ENCODE peak calls at places on chromosomes 12 and 14, in ten cellular contexts. Y is suprapubic skin, D is GM23338, H is SK-N-SH, S is transverse colon, O is Panc1, T is H1, G is K562, A is stomach, N is GM12878. Z is an unnamed sample.

GRCh38 chr12:29149691-29150382 is 759 bp downstream of the FAR2 start:
- DNase-seq in Y (no peak), D (peak), H (no peak), S (peak), O (no peak), T (no peak), G (no peak), A (no peak), N (no peak), Z (no peak)

GRCh38 chr12:122571821-122572220 is 44.8 kb downstream of the KNTC1 start:
- DNase-seq in Y (no peak), D (no peak), H (no peak), S (no peak), O (no peak), T (no peak), G (no peak), A (no peak), N (no peak), Z (no peak)

GRCh38 chr12:8662592-8662991 is at the start of gene MFAP5:
- DNase-seq in Y (no peak), D (peak), H (no peak), S (no peak), O (no peak), T (no peak), G (no peak), A (no peak), N (no peak), Z (no peak)

GRCh38 chr12:121767525-121768016 is 25.9 kb downstream of the RHOF start:
- DNase-seq in Y (no peak), D (no peak), H (peak), S (no peak), O (no peak), T (no peak), G (no peak), A (no peak), N (no peak), Z (no peak)

GRCh38 chr14:81406863-81407262 is 6.7 kb upstream of the STON2 start:
- DNase-seq in Y (peak), D (no peak), H (no peak), S (no peak), O (no peak), T (no peak), G (no peak), A (no peak), N (no peak), Z (no peak)

GRCh38 chr12:86666311-86666710 is 410.1 kb upstream of the MGAT4C start:
- DNase-seq in Y (no peak), D (no peak), H (no peak), S (no peak), O (no peak), T (no peak), G (no peak), A (no peak), N (no peak), Z (no peak)

GRCh38 chr12:16604853-16605252 is 1.1 kb downstream of the LMO3 start:
- DNase-seq in Y (no peak), D (peak), H (peak), S (no peak), O (no peak), T (no peak), G (no peak), A (no peak), N (no peak), Z (no peak)

GRCh38 chr12:72228424-72228823 is 43.7 kb upstream of the TRHDE start:
- DNase-seq in Y (no peak), D (no peak), H (no peak), S (no peak), O (no peak), T (no peak), G (no peak), A (no peak), N (no peak), Z (peak)

GRCh38 chr14:87264796-87265195 is 728.2 kb downstream of the GALC start:
- DNase-seq in Y (no peak), D (no peak), H (no peak), S (no peak), O (no peak), T (no peak), G (no peak), A (no peak), N (no peak), Z (no peak)

GRCh38 chr12:64461634-64462414 is 9.9 kb downstream of the TBK1 start:
- DNase-seq in Y (no peak), D (no peak), H (no peak), S (no peak), O (no peak), T (no peak), G (no peak), A (no peak), N (no peak), Z (no peak)

GRCh38 chr14:22982013-22982476 is 306 bp downstream of the AJUBA start:
- DNase-seq in Y (no peak), D (peak), H (no peak), S (no peak), O (no peak), T (no peak), G (no peak), A (no peak), N (no peak), Z (no peak)

GRCh38 chr12:15534322-15534721 is 212.0 kb downstream of the PTPRO start:
- DNase-seq in Y (no peak), D (no peak), H (no peak), S (no peak), O (no peak), T (no peak), G (no peak), A (no peak), N (peak), Z (no peak)

GRCh38 chr12:30822385-30823139 is 67.8 kb upstream of the CAPRIN2 start:
- DNase-seq in Y (peak), D (peak), H (peak), S (peak), O (no peak), T (no peak), G (no peak), A (peak), N (no peak), Z (no peak)

GRCh38 chr12:132824053-132824452 is 4.6 kb downstream of the GOLGA3 start:
- DNase-seq in Y (no peak), D (no peak), H (no peak), S (peak), O (no peak), T (no peak), G (no peak), A (no peak), N (no peak), Z (no peak)
- TF ChIP-seq POLR2AphosphoS5 in Y (no peak), D (no peak), H (no peak), S (no peak), O (no peak), T (no peak), G (no peak), A (no peak), N (no peak), Z (no peak)

GRCh38 chr12:57590892-57591566 is at the start of gene PIP4K2C:
- DNase-seq in Y (peak), D (peak), H (peak), S (peak), O (no peak), T (peak), G (peak), A (peak), N (peak), Z (no peak)
- TF ChIP-seq POLR2AphosphoS5 in Y (no peak), D (peak), H (no peak), S (peak), O (peak), T (peak), G (peak), A (peak), N (peak), Z (peak)

GRCh38 chr12:47813491-47814196 is 6.1 kb downstream of the HDAC7 start:
- DNase-seq in Y (no peak), D (peak), H (no peak), S (peak), O (no peak), T (no peak), G (peak), A (no peak), N (no peak), Z (no peak)
- TF ChIP-seq POLR2AphosphoS5 in Y (no peak), D (no peak), H (no peak), S (no peak), O (no peak), T (no peak), G (no peak), A (no peak), N (no peak), Z (no peak)

GRCh38 chr14:52351191-52351560 is 37.1 kb downstream of the PTGER2 start:
- DNase-seq in Y (no peak), D (no peak), H (no peak), S (no peak), O (no peak), T (no peak), G (no peak), A (no peak), N (no peak), Z (no peak)

GRCh38 chr14:52350445-52350844 is 36.3 kb downstream of the PTGER2 start:
- DNase-seq in Y (no peak), D (no peak), H (no peak), S (no peak), O (no peak), T (no peak), G (no peak), A (no peak), N (no peak), Z (no peak)

GRCh38 chr14:52352546-52352945 is 38.4 kb downstream of the PTGER2 start:
- DNase-seq in Y (no peak), D (no peak), H (no peak), S (no peak), O (no peak), T (no peak), G (no peak), A (no peak), N (no peak), Z (no peak)

GRCh38 chr14:52349731-52350130 is 35.6 kb downstream of the PTGER2 start:
- DNase-seq in Y (no peak), D (no peak), H (no peak), S (no peak), O (no peak), T (no peak), G (no peak), A (no peak), N (no peak), Z (no peak)

GRCh38 chr14:52351561-52352491 is 37.7 kb downstream of the PTGER2 start:
- DNase-seq in Y (no peak), D (no peak), H (no peak), S (no peak), O (no peak), T (no peak), G (no peak), A (no peak), N (peak), Z (no peak)
- TF ChIP-seq POLR2AphosphoS5 in Y (no peak), D (no peak), H (no peak), S (no peak), O (no peak), T (no peak), G (no peak), A (no peak), N (no peak), Z (no peak)

DNA sequence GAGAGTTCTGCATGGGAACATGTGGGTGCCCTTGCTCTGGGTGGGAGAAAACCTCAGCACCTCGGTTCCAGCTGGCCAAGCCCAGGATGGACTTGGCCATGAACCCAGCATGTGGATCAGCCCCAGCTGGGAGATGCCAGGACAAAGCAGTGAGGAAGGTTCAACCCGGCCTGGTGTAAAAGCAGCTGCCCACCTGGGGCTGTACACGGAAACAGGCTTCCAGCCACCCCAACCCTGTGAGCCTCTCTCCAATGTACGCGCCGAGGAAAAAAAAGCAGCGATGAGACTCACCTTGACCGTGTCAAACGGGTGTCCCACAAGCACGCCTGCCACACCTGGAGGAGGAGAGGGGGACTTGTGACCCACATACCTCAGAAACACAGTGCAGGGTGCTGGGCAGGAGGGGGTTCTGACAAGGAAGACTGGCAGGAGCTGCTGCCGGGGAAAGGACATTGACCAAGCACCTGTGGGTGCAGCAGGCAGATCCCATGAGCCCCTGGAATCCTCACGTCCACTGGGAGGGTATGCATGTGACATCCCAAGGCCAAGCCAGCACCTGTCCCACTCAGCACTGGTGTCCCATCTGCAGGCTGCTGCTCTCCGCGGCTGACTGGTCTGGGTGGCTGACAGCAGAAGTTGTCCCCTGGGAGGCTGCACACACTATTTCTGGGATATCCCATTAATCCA is 7.5 kb downstream of the SLC25A29 start:
- DNase-seq in Y (peak), D (no peak), H (no peak), S (no peak), O (no peak), T (no peak), G (no peak), A (no peak), N (no peak), Z (no peak)
- TF ChIP-seq POLR2AphosphoS5 in Y (no peak), D (no peak), H (no peak), S (no peak), O (no peak), T (no peak), G (no peak), A (no peak), N (no peak), Z (no peak)

GRCh38 chr12:75724913-75725312 is 213.5 kb upstream of the KRR1 start:
- DNase-seq in Y (no peak), D (no peak), H (peak), S (no peak), O (no peak), T (no peak), G (no peak), A (no peak), N (no peak), Z (no peak)
- TF ChIP-seq POLR2AphosphoS5 in Y (no peak), D (no peak), H (no peak), S (peak), O (peak), T (no peak), G (no peak), A (no peak), N (no peak), Z (no peak)

GRCh38 chr12:49507139-49507538 is 31.7 kb upstream of the KCNH3 start:
- DNase-seq in Y (no peak), D (no peak), H (no peak), S (no peak), O (no peak), T (no peak), G (no peak), A (no peak), N (no peak), Z (no peak)
- TF ChIP-seq POLR2AphosphoS5 in Y (no peak), D (no peak), H (peak), S (no peak), O (no peak), T (no peak), G (no peak), A (no peak), N (no peak), Z (no peak)

GRCh38 chr12:12449533-12450025 is 92.7 kb downstream of the BORCS5 start:
- DNase-seq in Y (no peak), D (no peak), H (no peak), S (no peak), O (no peak), T (no peak), G (no peak), A (peak), N (no peak), Z (no peak)
- TF ChIP-seq POLR2AphosphoS5 in Y (peak), D (no peak), H (no peak), S (no peak), O (no peak), T (no peak), G (no peak), A (no peak), N (no peak), Z (no peak)

DNA sequence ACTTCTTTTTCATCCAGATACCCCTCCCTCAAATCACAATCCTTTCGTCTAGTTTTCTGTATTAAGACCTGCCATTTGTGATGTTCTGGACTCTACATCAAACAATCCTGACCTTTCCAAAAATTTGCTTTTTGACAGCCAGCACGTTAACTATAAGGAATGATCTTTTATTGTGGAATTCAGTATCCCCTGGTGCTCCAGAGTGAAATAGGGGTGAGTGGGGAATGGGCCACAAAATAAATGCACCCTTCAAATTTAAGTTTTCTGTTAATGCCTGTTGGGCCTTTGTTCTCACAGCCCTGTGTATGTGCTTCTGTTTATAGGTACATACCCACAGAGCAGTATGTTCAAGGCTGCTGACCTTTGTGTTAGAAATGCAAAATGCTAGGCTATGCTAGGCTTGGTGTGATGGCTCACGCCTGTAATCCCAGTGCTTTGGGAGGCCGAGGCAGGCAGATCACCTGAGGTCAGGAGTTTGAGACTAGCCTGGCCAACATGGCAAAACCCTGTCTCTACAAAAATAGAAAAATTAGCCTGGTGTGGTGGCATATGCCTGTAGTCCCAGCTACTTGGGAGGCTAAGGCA is 12.0 kb downstream of the PNN start:
- DNase-seq in Y (no peak), D (no peak), H (no peak), S (no peak), O (no peak), T (no peak), G (no peak), A (no peak), N (no peak), Z (no peak)
- TF ChIP-seq POLR2AphosphoS5 in Y (no peak), D (no peak), H (no peak), S (no peak), O (no peak), T (peak), G (no peak), A (no peak), N (no peak), Z (no peak)